ENCODE peak calls at places on chromosomes 12 and 14, in six cellular contexts. One of them, this sample, is unnamed.

GRCh38 chr14:101222362-101223090 is 319.0 kb upstream of the RTL1 start:
- DNase-seq in Calu3: no peak
- DNase-seq in midbrain: peak
- DNase-seq in posterior vena cava: peak
- DNase-seq in smooth muscle cell of the brain vasculature: no peak
- DNase-seq in uterus: no peak
- DNase-seq in this sample: no peak

GRCh38 chr14:79638647-79639266 is 572.5 kb downstream of the DIO2 start:
- DNase-seq in midbrain: no peak
- DNase-seq in posterior vena cava: no peak
- DNase-seq in uterus: no peak
- DNase-seq in Calu3: no peak
- DNase-seq in smooth muscle cell of the brain vasculature: no peak
- DNase-seq in this sample: no peak

GRCh38 chr14:60984225-60984624 is 3.2 kb downstream of the SLC38A6 start:
- DNase-seq in Calu3: no peak
- DNase-seq in midbrain: no peak
- DNase-seq in posterior vena cava: no peak
- DNase-seq in smooth muscle cell of the brain vasculature: no peak
- DNase-seq in uterus: no peak
- DNase-seq in this sample: no peak

GRCh38 chr14:19743256-19743655 is at the start of gene OR4Q3:
- DNase-seq in Calu3: no peak
- DNase-seq in uterus: no peak
- DNase-seq in midbrain: no peak
- DNase-seq in posterior vena cava: no peak
- DNase-seq in smooth muscle cell of the brain vasculature: no peak
- DNase-seq in this sample: no peak

GRCh38 chr14:51020024-51020710 is 74.7 kb downstream of the TRIM9 start:
- DNase-seq in midbrain: peak
- DNase-seq in Calu3: no peak
- DNase-seq in uterus: no peak
- DNase-seq in posterior vena cava: no peak
- DNase-seq in smooth muscle cell of the brain vasculature: no peak
- DNase-seq in this sample: no peak

GRCh38 chr14:65222434-65222833 is 120.1 kb upstream of the MAX start:
- DNase-seq in Calu3: peak
- DNase-seq in posterior vena cava: no peak
- DNase-seq in uterus: no peak
- DNase-seq in smooth muscle cell of the brain vasculature: no peak
- DNase-seq in midbrain: peak
- DNase-seq in this sample: peak

GRCh38 chr14:61472801-61473376 is 151.5 kb downstream of the PRKCH start:
- DNase-seq in posterior vena cava: no peak
- DNase-seq in Calu3: no peak
- DNase-seq in midbrain: no peak
- DNase-seq in uterus: no peak
- DNase-seq in smooth muscle cell of the brain vasculature: no peak
- DNase-seq in this sample: no peak

GRCh38 chr14:99475179-99475578 is 5.5 kb downstream of the SETD3 start:
- DNase-seq in midbrain: no peak
- DNase-seq in Calu3: no peak
- DNase-seq in posterior vena cava: no peak
- DNase-seq in uterus: no peak
- DNase-seq in smooth muscle cell of the brain vasculature: no peak
- DNase-seq in this sample: no peak

GRCh38 chr14:30528119-30528518 is 30.8 kb upstream of the G2E3 start:
- DNase-seq in posterior vena cava: no peak
- DNase-seq in smooth muscle cell of the brain vasculature: no peak
- DNase-seq in Calu3: no peak
- DNase-seq in uterus: no peak
- DNase-seq in midbrain: no peak
- DNase-seq in this sample: no peak

GRCh38 chr12:46537387-46537959 is 164.9 kb upstream of the SLC38A2 start:
- DNase-seq in midbrain: no peak
- DNase-seq in posterior vena cava: no peak
- DNase-seq in uterus: no peak
- DNase-seq in smooth muscle cell of the brain vasculature: no peak
- DNase-seq in Calu3: no peak
- DNase-seq in this sample: no peak